ENCODE peak calls at places on chromosomes 13 and 19, in nine cellular contexts. Z is adrenal gland, H is tibial artery, L is Panc1, Y is lower lobe of right lung, N is psoas muscle, R is tibial nerve, U is cardiac muscle cell, I is pancreas. E is an unnamed sample. For H3K4me1, the result is how much of the 10 kb centered on the place peaks cover.

GRCh38 chr19:5128251-5128931 is 159.5 kb downstream of the KDM4B start:
- DNase-seq in Z (peak), H (peak), L (no peak), Y (no peak), N (peak), R (peak), U (peak), I (peak), E (no peak)

GRCh38 chr19:52086481-52086880 is 9.1 kb downstream of the ZNF841 start:
- DNase-seq in Z (no peak), H (no peak), L (no peak), Y (no peak), N (no peak), R (no peak), U (peak), I (no peak), E (no peak)

GRCh38 chr19:46350758-46351159 is 3.9 kb downstream of the PPP5C start:
- DNase-seq in Z (peak), H (no peak), L (no peak), Y (no peak), N (no peak), R (no peak), U (no peak), I (peak), E (peak)

GRCh38 chr13:29513002-29513980 is 82.2 kb downstream of the SLC7A1 start:
- DNase-seq in Z (no peak), H (no peak), L (no peak), Y (no peak), N (peak), R (no peak), U (no peak), I (no peak), E (peak)

GRCh38 chr19:5039642-5040543 is 71.0 kb downstream of the KDM4B start:
- DNase-seq in Z (no peak), H (no peak), L (no peak), Y (no peak), N (no peak), R (no peak), U (no peak), I (no peak), E (peak)

GRCh38 chr13:50375792-50376191 is 360.5 kb downstream of the KCNRG start:
- DNase-seq in Z (no peak), H (no peak), L (no peak), Y (no peak), N (no peak), R (no peak), U (peak), I (no peak), E (no peak)

GRCh38 chr13:23934481-23934880 is 37.2 kb upstream of the C1QTNF9B start:
- DNase-seq in Z (no peak), H (no peak), L (no peak), Y (no peak), N (no peak), R (no peak), U (no peak), I (no peak), E (no peak)

GRCh38 chr13:77375554-77375953 is 48.7 kb upstream of the MYCBP2 start:
- DNase-seq in Z (no peak), H (no peak), L (no peak), Y (no peak), N (no peak), R (no peak), U (no peak), I (no peak), E (no peak)

GRCh38 chr13:107865643-107866006 is 349.7 kb downstream of the LIG4 start:
- DNase-seq in Z (no peak), H (no peak), L (no peak), Y (no peak), N (no peak), R (no peak), U (peak), I (no peak), E (no peak)

GRCh38 chr19:1041835-1042685 is 2.2 kb downstream of the ABCA7 start:
- DNase-seq in Z (no peak), H (no peak), L (peak), Y (no peak), N (peak), R (no peak), U (no peak), I (peak), E (peak)

GRCh38 chr13:28282451-28282850 is 144.1 kb downstream of the PAN3 start:
- DNase-seq in Z (no peak), H (no peak), L (no peak), Y (no peak), N (no peak), R (no peak), U (no peak), I (no peak), E (no peak)

GRCh38 chr13:74449811-74450524 is 315.8 kb upstream of the KLF12 start:
- DNase-seq in Z (no peak), H (no peak), L (no peak), Y (no peak), N (no peak), R (no peak), U (no peak), I (no peak), E (no peak)

DNA sequence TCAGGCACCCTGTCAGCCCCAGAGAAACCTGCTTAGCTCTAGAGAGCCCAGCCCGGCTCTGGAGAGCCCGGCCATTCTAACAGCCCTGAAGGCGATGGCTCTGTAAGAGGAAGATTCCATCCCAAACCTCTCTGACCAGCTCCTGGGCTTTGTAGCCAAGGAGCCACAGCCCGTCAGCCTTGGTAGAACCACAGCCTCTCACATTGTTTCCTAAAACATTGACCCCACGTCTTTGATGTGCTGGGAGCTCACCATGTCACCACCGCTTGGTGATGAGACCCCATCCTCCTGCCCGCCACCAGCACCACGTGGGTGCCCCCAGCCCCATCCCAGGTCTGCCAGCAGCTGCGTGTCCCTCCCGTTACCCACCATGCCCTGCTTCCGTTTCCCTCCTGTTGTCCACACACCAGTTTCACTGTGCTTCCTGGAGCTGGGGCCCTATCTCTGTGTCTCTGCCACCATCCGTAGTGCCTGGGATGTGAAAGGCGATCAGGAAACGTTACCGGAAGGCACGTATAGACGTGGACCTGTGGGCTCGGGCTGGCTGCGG is 94.2 kb upstream of the MCF2L start:
- DNase-seq in Z (no peak), H (no peak), L (no peak), Y (peak), N (peak), R (no peak), U (no peak), I (no peak), E (peak)
- TF ChIP-seq CTCF in Z (no peak), H (no peak), L (no peak), Y (no peak), N (no peak), R (no peak), U (no peak), I (no peak), E (no peak)

GRCh38 chr19:7870571-7871279 is 3.5 kb downstream of the PRR36 start:
- DNase-seq in Z (peak), H (no peak), L (peak), Y (no peak), N (peak), R (no peak), U (peak), I (peak), E (no peak)

GRCh38 chr19:7869910-7870511 is 4.2 kb downstream of the PRR36 start:
- DNase-seq in Z (peak), H (no peak), L (no peak), Y (peak), N (peak), R (no peak), U (no peak), I (peak), E (peak)

GRCh38 chr19:7871530-7872305 is 2.5 kb downstream of the PRR36 start:
- DNase-seq in Z (peak), H (peak), L (peak), Y (peak), N (peak), R (peak), U (peak), I (peak), E (peak)

GRCh38 chr19:7872306-7873204 is 1.6 kb downstream of the PRR36 start:
- DNase-seq in Z (no peak), H (no peak), L (no peak), Y (no peak), N (no peak), R (no peak), U (no peak), I (no peak), E (no peak)

GRCh38 chr19:7871280-7871529 is 3.0 kb downstream of the PRR36 start:
- DNase-seq in Z (no peak), H (no peak), L (no peak), Y (no peak), N (no peak), R (no peak), U (no peak), I (no peak), E (no peak)
- H3K4me1 ChIP-seq in Z (under half), H (half or more), L (under half), Y (under half), N (under half), R (under half), U (under half), I (under half), E (half or more)

GRCh38 chr19:20051841-20052768 is 12.8 kb upstream of the ZNF682 start:
- DNase-seq in Z (peak), H (peak), L (peak), Y (peak), N (peak), R (peak), U (peak), I (peak), E (peak)
- TF ChIP-seq CTCF in Z (no peak), H (peak), L (no peak), Y (peak), N (no peak), R (no peak), U (no peak), I (no peak), E (no peak)

GRCh38 chr19:33388817-33389573 is 15.5 kb downstream of the CEBPG start:
- DNase-seq in Z (no peak), H (no peak), L (no peak), Y (no peak), N (peak), R (no peak), U (no peak), I (no peak), E (no peak)
- H3K4me1 ChIP-seq in Z (half or more), H (under half), L (under half), Y (half or more), N (half or more), R (half or more), U (under half), I (under half), E (half or more)

GRCh38 chr13:33307820-33308219 is 22.3 kb upstream of the STARD13 start:
- DNase-seq in Z (no peak), H (no peak), L (no peak), Y (no peak), N (no peak), R (no peak), U (peak), I (no peak), E (no peak)

GRCh38 chr13:33311040-33311439 is 25.5 kb upstream of the STARD13 start:
- DNase-seq in Z (no peak), H (no peak), L (no peak), Y (no peak), N (no peak), R (no peak), U (no peak), I (no peak), E (no peak)

GRCh38 chr13:33310245-33311038 is 24.9 kb upstream of the STARD13 start:
- DNase-seq in Z (no peak), H (no peak), L (no peak), Y (no peak), N (no peak), R (no peak), U (no peak), I (no peak), E (no peak)

GRCh38 chr13:33313504-33313903 is 27.9 kb upstream of the STARD13 start:
- DNase-seq in Z (no peak), H (no peak), L (no peak), Y (no peak), N (no peak), R (no peak), U (no peak), I (no peak), E (no peak)

DNA sequence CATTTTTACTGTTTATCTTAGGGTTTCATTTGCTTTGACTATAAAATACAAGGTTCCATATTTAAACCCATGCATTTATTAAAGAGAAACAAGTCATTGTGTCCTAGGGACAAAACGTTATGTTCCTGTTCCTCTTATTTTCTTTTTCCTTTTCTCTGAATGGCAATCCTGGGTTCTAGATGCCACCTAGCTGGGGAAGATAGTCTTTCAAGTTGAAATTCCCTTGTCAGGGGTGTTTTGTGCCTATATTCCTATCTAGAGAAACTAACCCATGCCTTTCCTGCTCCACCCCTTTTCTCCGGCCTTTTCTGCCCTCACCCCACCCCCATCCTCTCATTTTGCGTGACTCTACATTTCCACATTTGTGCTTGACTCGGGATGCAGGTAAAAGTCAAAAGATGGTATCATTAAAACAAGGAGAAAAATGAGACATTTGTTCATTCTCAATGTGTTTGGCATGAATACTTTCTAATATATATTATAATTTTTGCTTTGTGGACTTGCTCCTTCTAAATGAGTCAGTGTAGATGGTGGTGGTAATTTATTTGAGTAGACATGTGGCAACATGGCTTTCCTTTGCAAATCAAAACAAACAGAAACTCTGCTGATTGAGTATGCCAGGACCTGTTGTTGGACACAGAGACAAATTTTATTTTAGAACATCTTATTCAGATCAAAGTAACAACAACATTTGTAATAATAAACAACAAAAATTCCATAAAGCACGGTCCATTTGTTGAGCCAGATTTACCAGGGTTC is 26.8 kb upstream of the STARD13 start:
- DNase-seq in Z (no peak), H (no peak), L (peak), Y (no peak), N (no peak), R (no peak), U (peak), I (no peak), E (no peak)
- TF ChIP-seq CTCF in Z (peak), H (peak), L (peak), Y (peak), N (peak), R (no peak), U (peak), I (no peak), E (peak)

DNA sequence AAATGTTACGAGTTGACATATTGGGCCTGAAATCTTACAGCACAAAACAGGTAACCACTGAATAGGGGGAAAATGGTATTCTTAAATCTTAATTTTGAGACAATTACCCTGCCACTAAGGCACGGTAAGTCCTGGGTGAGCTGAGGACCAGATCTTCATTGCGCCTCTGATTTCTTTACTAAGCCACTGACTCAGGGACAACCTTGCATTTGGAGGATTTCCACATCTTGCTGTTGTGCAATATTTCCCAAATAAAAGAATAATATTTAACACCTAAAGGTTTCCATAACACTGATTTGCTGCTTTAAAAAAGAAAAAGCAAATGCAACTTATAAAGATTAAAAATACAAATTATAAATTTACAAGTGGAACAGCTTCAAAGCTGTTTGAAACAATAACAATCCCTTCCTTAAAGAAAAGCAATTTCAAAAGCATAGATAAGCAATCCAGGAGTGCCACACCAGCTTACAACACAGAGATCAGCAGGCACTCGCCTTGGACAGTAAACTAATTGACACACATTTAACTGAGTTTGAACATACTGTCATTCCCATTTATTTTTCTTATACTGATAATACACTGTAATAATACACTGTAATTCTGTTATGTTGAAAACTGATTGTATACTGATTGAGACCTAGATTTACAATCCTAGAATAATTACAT is 79.6 kb upstream of the DOCK9 start:
- DNase-seq in Z (no peak), H (no peak), L (no peak), Y (no peak), N (no peak), R (no peak), U (peak), I (no peak), E (no peak)
- H3K4me1 ChIP-seq in Z (under half), H (half or more), L (under half), Y (half or more), N (under half), R (under half), U (under half), I (under half), E (under half)

GRCh38 chr19:43562211-43562697 is 13.1 kb downstream of the XRCC1 start:
- DNase-seq in Z (no peak), H (no peak), L (no peak), Y (no peak), N (no peak), R (no peak), U (no peak), I (no peak), E (no peak)

GRCh38 chr19:43561144-43561970 is 14.0 kb downstream of the XRCC1 start:
- DNase-seq in Z (no peak), H (no peak), L (no peak), Y (no peak), N (no peak), R (no peak), U (no peak), I (no peak), E (peak)

GRCh38 chr19:43563816-43564215 is 11.5 kb downstream of the XRCC1 start:
- DNase-seq in Z (no peak), H (no peak), L (no peak), Y (no peak), N (no peak), R (no peak), U (no peak), I (no peak), E (no peak)

GRCh38 chr19:43562698-43563241 is 12.6 kb downstream of the XRCC1 start:
- DNase-seq in Z (peak), H (peak), L (peak), Y (peak), N (peak), R (peak), U (peak), I (peak), E (peak)

GRCh38 chr19:43560687-43561086 is 14.6 kb downstream of the XRCC1 start:
- DNase-seq in Z (no peak), H (no peak), L (no peak), Y (no peak), N (no peak), R (no peak), U (no peak), I (no peak), E (peak)
- TF ChIP-seq CTCF in Z (no peak), H (no peak), L (no peak), Y (no peak), N (no peak), R (no peak), U (no peak), I (no peak), E (no peak)